ENCODE peak calls at places on chromosomes 1 and 21, in five cellular contexts. V is aorta; Z is tibial nerve; K is fibroblast of lung; N is CD8-positive, alpha-beta memory T cell. T is an unnamed sample.

GRCh38 chr1:109981128-109981379 is 3.5 kb upstream of the AHCYL1 start:
- DNase-seq in Z (no peak), K (no peak), N (no peak), V (no peak), T (no peak)

GRCh38 chr1:12453400-12454343 is 164.3 kb downstream of the DHRS3 start:
- DNase-seq in V (no peak), K (no peak), Z (no peak), N (no peak), T (no peak)

GRCh38 chr1:115475901-115476300 is 137.9 kb upstream of the NGF start:
- DNase-seq in K (no peak), Z (no peak), N (no peak), V (no peak), T (no peak)

GRCh38 chr1:1954015-1954414 is 34.9 kb upstream of the TMEM52 start:
- DNase-seq in Z (no peak), V (peak; percentile 17), K (no peak), N (no peak), T (no peak)

GRCh38 chr1:7433896-7434295 is 337.2 kb upstream of the VAMP3 start:
- DNase-seq in Z (no peak), V (peak; percentile 9), N (peak; percentile 15), K (no peak), T (no peak)

GRCh38 chr1:167043752-167044488 is 46.3 kb downstream of the GPA33 start:
- DNase-seq in N (peak; percentile 80), Z (no peak), K (peak; percentile 64), V (peak; percentile 71), T (peak; percentile 67)

GRCh38 chr21:15446193-15446592 is 283.6 kb upstream of the USP25 start:
- DNase-seq in K (no peak), V (peak; percentile 51), Z (no peak), N (no peak), T (no peak)

GRCh38 chr1:207993477-207994445 is 82.8 kb upstream of the CD34 start:
- DNase-seq in V (no peak), Z (no peak), K (no peak), N (no peak), T (no peak)

GRCh38 chr21:27425574-27425973 is 458.7 kb upstream of the ADAMTS5 start:
- DNase-seq in V (no peak), K (peak; percentile 55), N (no peak), Z (no peak), T (no peak)

GRCh38 chr21:44425307-44425894 is 29.9 kb upstream of the LRRC3 start:
- DNase-seq in Z (no peak), K (no peak), V (peak; percentile 44), N (peak; percentile 40), T (no peak)

GRCh38 chr1:169160845-169161511 is 54.5 kb downstream of the ATP1B1 start:
- DNase-seq in Z (no peak), V (no peak), K (peak; percentile 67), N (no peak), T (no peak)

GRCh38 chr1:8460784-8461183 is 142.9 kb downstream of the SLC45A1 start:
- DNase-seq in N (no peak), K (no peak), Z (no peak), V (no peak), T (no peak)

GRCh38 chr1:8461341-8462110 is 143.6 kb downstream of the SLC45A1 start:
- DNase-seq in V (no peak), K (no peak), N (no peak), Z (no peak), T (no peak)

GRCh38 chr1:8463144-8463927 is 145.4 kb downstream of the SLC45A1 start:
- DNase-seq in Z (peak; percentile 67), N (no peak), K (peak; percentile 79), V (no peak), T (no peak)

GRCh38 chr1:8464377-8464776 is 146.5 kb downstream of the SLC45A1 start:
- DNase-seq in Z (no peak), N (no peak), K (no peak), V (no peak), T (no peak)

GRCh38 chr1:8462298-8462946 is 144.5 kb downstream of the SLC45A1 start:
- DNase-seq in Z (no peak), N (no peak), K (no peak), V (no peak), T (no peak)
- H3K27ac ChIP-seq in Z (peak overlapping the region; percentile 58), N (no peak overlapping the region), K (peak overlapping the region; percentile 23), V (peak overlapping the region; percentile 72), T (no peak overlapping the region)

DNA sequence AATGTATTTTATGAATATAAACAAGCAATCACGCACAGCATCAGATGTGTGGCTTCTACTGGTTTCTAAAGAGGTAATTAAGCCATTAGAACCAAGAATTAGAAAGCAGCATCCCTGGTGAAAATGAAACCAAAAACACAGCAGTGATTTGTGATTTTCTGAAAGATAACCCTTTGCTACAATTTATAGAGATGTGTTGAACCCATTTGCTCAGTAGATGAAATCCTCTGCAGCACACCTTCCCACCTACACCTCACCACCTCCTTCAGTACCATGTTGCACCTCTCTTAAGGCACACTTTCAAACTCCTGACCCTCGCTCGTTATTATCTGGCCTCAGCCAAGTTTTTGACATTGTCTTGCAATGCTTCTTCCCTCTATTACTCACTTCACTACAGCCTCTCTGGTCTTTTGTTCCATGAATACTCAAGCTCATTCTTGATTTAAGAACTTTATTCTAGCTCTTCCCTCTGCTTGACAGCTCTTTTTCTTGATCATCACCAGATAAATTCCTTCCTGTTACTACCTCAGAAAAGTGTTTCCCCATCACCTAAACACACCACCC is 38.6 kb downstream of the NSL1 start:
- DNase-seq in V (no peak), Z (no peak), K (peak; percentile 9), N (no peak), T (no peak)
- H3K27ac ChIP-seq in V (no peak overlapping the region), Z (no peak overlapping the region), K (peak overlapping the region; percentile 5), N (no peak overlapping the region), T (peak overlapping the region; percentile 13)

GRCh38 chr1:92752719-92753118 is 32.2 kb downstream of the EVI5 start:
- DNase-seq in V (no peak), Z (no peak), N (no peak), K (peak; percentile 74), T (no peak)
- H3K27ac ChIP-seq in V (no peak overlapping the region), Z (no peak overlapping the region), N (no peak overlapping the region), K (peak overlapping the region; percentile 46), T (no peak overlapping the region)

GRCh38 chr21:45882641-45883040 is 98.9 kb upstream of the COL6A1 start:
- DNase-seq in V (no peak), N (no peak), K (no peak), Z (no peak), T (no peak)
- H3K27ac ChIP-seq in V (no peak overlapping the region), N (no peak overlapping the region), K (no peak overlapping the region), Z (no peak overlapping the region), T (no peak overlapping the region)

GRCh38 chr1:180278193-180278556 is 48.1 kb downstream of the LHX4 start:
- DNase-seq in V (no peak), K (no peak), Z (no peak), N (no peak), T (no peak)
- H3K27ac ChIP-seq in V (no peak overlapping the region), K (no peak overlapping the region), Z (no peak overlapping the region), N (no peak overlapping the region), T (no peak overlapping the region)

T was measured in CD4-positive, alpha-beta T cell.